ENCODE peak calls at places on chromosomes 1 and 21, in four cellular contexts. U is MM.1S, M is A549, O is cardiac muscle cell. E is an unnamed sample. For H3K4me1, the result is how much of the 10 kb centered on the place peaks cover.

GRCh38 chr1:178189814-178190213 is 95.9 kb downstream of the RASAL2 start:
- DNase-seq in M (peak), O (peak), U (peak), E (peak)

GRCh38 chr1:8075511-8076051 is 49.5 kb upstream of the ERRFI1 start:
- DNase-seq in M (peak), U (no peak), O (no peak), E (no peak)

GRCh38 chr1:48704736-48705135 is 72.0 kb downstream of the BEND5 start:
- DNase-seq in O (no peak), M (no peak), U (no peak), E (no peak)

GRCh38 chr21:46096596-46096981 is 1.3 kb upstream of the COL6A2 start:
- DNase-seq in O (no peak), M (no peak), U (no peak), E (no peak)

GRCh38 chr1:91700332-91700731 is 185.6 kb downstream of the TGFBR3 start:
- DNase-seq in O (peak), M (peak), U (no peak), E (no peak)

GRCh38 chr1:94714552-94714951 is 105.6 kb upstream of the SLC44A3 start:
- DNase-seq in O (no peak), M (no peak), U (no peak), E (no peak)

GRCh38 chr1:8211620-8212442 is 106.1 kb upstream of the SLC45A1 start:
- DNase-seq in U (no peak), M (peak), O (peak), E (no peak)

GRCh38 chr1:211697356-211697755 is 21.9 kb upstream of the NEK2 start:
- DNase-seq in O (no peak), M (no peak), U (no peak), E (no peak)

GRCh38 chr21:45439171-45439872 is 34.4 kb downstream of the COL18A1 start:
- DNase-seq in U (peak), O (peak), M (peak), E (peak)

GRCh38 chr1:202805886-202806511 is 2.2 kb downstream of the KDM5B start:
- DNase-seq in U (no peak), M (peak), O (peak), E (no peak)

GRCh38 chr1:218568962-218569530 is 223.9 kb downstream of the TGFB2 start:
- DNase-seq in O (no peak), U (no peak), M (no peak), E (no peak)

GRCh38 chr1:162335126-162335525 is 41.5 kb downstream of the SPATA46 start:
- DNase-seq in O (peak), M (no peak), U (no peak), E (no peak)

GRCh38 chr1:29883986-29884385 is 647.7 kb downstream of the PTPRU start:
- DNase-seq in M (no peak), O (no peak), U (no peak), E (no peak)

GRCh38 chr1:66747500-66747899 is 4.8 kb upstream of the DYNLT5 start:
- DNase-seq in U (no peak), O (no peak), M (no peak), E (no peak)

GRCh38 chr1:244835276-244836134 is at the start of gene COX20:
- DNase-seq in O (peak), U (peak), M (peak), E (peak)

GRCh38 chr1:24535021-24535424 is 20.9 kb upstream of the NCMAP start:
- DNase-seq in O (no peak), U (peak), M (no peak), E (no peak)

GRCh38 chr1:246608616-246609376 is 42.5 kb downstream of the CNST start:
- DNase-seq in O (peak), U (no peak), M (peak), E (peak)

GRCh38 chr1:235844776-235845175 is 21.9 kb downstream of the LYST start:
- DNase-seq in O (no peak), M (no peak), U (no peak), E (no peak)

GRCh38 chr1:71307451-71307850 is 226.6 kb upstream of the ZRANB2 start:
- DNase-seq in O (peak), U (peak), M (no peak), E (peak)

GRCh38 chr1:88985033-88985432 is 7.4 kb downstream of the KYAT3 start:
- DNase-seq in M (peak), O (peak), U (no peak), E (no peak)

GRCh38 chr1:170910273-170910672 is 25.1 kb upstream of the MROH9 start:
- DNase-seq in U (no peak), O (peak), M (no peak), E (no peak)

GRCh38 chr1:207424570-207425131 is 29.5 kb upstream of the CR2 start:
- DNase-seq in M (no peak), O (no peak), U (no peak), E (no peak)

GRCh38 chr1:61157420-61157987 is 75.1 kb downstream of the NFIA start:
- DNase-seq in M (no peak), U (peak), O (peak), E (no peak)

GRCh38 chr21:42105916-42106315 is 34.8 kb downstream of the UMODL1 start:
- DNase-seq in M (no peak), U (no peak), O (no peak), E (no peak)

GRCh38 chr1:155892801-155893200 is 18.3 kb downstream of the RIT1 start:
- DNase-seq in U (no peak), O (peak), M (peak), E (no peak)

GRCh38 chr1:16396591-16396990 is 29.5 kb downstream of the SZRD1 start:
- DNase-seq in O (peak), M (no peak), U (no peak), E (no peak)

GRCh38 chr1:209748620-209749019 is 7.2 kb upstream of the TRAF3IP3 start:
- DNase-seq in U (no peak), M (no peak), O (no peak), E (peak)

GRCh38 chr1:204319027-204319426 is 40.7 kb downstream of the PLEKHA6 start:
- DNase-seq in M (no peak), U (no peak), O (peak), E (no peak)

GRCh38 chr1:165169028-165169427 is 187.5 kb downstream of the LMX1A start:
- DNase-seq in O (no peak), U (no peak), M (no peak), E (no peak)

GRCh38 chr1:97999320-97999719 is 78.5 kb upstream of the DPYD start:
- DNase-seq in M (peak), O (peak), U (no peak), E (no peak)

GRCh38 chr21:42404534-42404933 is 832 bp downstream of the UBASH3A start:
- DNase-seq in M (no peak), O (no peak), U (no peak), E (no peak)

GRCh38 chr1:41860214-41860613 is 58.5 kb downstream of the HIVEP3 start:
- DNase-seq in M (no peak), O (no peak), U (no peak), E (no peak)

GRCh38 chr1:14468751-14469150 is 129.7 kb upstream of the KAZN start:
- DNase-seq in U (no peak), M (no peak), O (no peak), E (no peak)

GRCh38 chr1:22255341-22256212 is 112.7 kb upstream of the WNT4 start:
- DNase-seq in O (peak), M (peak), U (no peak), E (no peak)

GRCh38 chr1:232227171-232227740 is 402.7 kb downstream of the SIPA1L2 start:
- DNase-seq in M (no peak), O (peak), U (no peak), E (peak)

GRCh38 chr1:46617108-46617694 is 590 bp upstream of the MOB3C start:
- DNase-seq in U (no peak), M (no peak), O (no peak), E (no peak)

GRCh38 chr1:74205236-74205635 is 7.2 kb downstream of the FPGT start:
- DNase-seq in M (no peak), U (no peak), O (no peak), E (no peak)

GRCh38 chr1:57874426-57874825 is 450.6 kb upstream of the DAB1 start:
- DNase-seq in U (no peak), M (no peak), O (no peak), E (no peak)

DNA sequence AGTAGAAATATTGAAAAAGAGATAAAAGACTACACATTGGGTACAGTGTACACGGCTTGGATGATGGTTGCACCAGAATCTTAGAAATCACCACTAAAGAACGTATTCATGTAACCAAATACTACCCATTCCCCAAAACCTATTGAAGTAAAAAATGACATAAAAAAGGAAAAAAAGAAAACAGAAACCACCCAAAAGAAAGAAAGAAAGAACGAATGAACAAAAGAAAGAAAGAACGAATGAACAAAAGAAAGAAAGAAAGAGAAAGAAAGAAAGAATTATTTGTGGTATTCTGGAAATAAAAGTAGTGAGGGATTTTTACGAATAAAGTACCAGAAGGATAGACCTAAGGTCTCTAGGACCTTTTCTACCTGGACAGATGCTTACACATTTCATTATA is 42.1 kb downstream of the PHACTR4 start:
- DNase-seq in U (no peak), O (no peak), M (no peak), E (no peak)
- H3K4me1 ChIP-seq in U (under half), O (under half), M (under half), E (under half)

DNA sequence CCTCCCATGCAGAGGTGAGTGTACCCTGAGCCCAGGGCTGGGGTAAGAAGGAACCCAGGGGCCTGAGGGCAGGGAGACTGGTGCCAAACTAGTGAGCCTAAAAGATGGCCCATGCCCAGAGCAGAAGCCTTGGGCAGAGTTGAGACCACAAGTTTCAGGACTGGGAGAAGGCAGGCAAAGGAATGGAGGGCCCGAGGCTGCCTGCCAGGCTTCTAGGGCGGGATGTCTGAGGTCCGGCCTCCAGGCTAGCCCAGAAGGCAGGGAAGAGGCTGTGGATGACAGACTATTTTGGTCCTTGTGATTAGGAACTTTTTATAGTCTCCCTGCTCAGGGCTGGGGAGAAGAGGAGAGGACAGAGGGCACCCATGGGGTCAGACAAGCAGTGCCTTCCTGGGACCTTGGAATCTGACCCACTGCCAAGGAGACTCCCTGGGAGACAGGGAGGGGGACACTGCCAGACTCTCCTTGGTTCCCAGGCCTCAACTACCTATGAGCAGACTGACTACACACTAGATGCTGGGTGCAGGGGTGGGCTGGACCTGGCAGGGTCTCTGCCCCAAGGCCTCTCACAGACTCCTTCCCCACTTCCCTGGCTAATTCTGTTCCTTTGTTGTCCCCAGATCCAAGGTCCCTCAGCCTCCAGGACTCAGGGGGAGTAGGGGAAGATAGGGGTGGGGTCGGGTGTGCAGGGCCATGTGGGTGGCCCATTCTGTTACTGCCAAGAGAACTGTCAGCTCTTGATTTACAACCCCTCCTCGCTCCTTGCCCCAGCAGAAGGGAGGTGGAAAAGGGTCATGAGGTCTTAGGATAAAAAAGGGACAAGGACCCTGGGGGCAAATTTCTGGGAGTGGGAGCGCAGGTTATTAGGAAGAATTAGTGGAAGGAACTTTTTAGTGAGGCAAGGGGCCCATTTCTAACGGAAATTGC is 497 bp downstream of the FAM110D start:
- DNase-seq in O (no peak), U (no peak), M (no peak), E (no peak)
- H3K4me3 ChIP-seq in O (peak), U (no peak), M (no peak), E (no peak)

DNA sequence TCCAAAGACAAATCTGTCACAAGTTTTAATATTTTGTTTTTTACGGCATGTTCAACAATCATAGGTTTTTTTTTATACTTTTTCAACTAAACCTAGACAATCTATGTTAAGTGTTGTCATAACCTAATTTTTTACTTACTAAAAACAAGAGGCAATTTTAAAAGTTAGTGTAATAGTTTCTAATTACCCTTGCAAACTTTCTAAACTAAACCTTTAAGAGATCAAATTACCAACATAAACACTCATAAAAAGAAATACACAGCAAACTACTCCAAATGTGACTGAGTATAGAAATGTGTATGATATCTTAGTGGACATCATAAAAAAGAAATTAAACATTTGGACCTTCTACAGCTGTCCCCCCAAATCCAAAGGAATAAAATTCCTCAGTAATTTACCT is 10.0 kb downstream of the ZNF281 start:
- DNase-seq in O (no peak), M (no peak), U (no peak), E (no peak)
- H3K4me1 ChIP-seq in O (under half), M (half or more), U (under half), E (under half)

GRCh38 chr1:197544553-197544952 is 230.7 kb downstream of the DENND1B start:
- DNase-seq in M (no peak), U (no peak), O (no peak), E (no peak)

GRCh38 chr1:197546989-197547388 is 228.3 kb downstream of the DENND1B start:
- DNase-seq in O (no peak), U (no peak), M (no peak), E (no peak)

GRCh38 chr1:197544130-197544529 is 231.2 kb downstream of the DENND1B start:
- DNase-seq in O (no peak), M (no peak), U (no peak), E (no peak)

GRCh38 chr1:197541411-197541810 is 233.9 kb downstream of the DENND1B start:
- DNase-seq in M (no peak), O (no peak), U (no peak), E (no peak)
- H3K4me3 ChIP-seq in M (no peak), O (no peak), U (no peak), E (no peak)

E was measured in NT2/D1.